ENCODE peak calls at places on chromosome 17, in ten cellular contexts. S is Peyer's patch; H is lung; C is AG10803; W is CD8-positive, alpha-beta memory T cell; J is tibial artery; X is IMR-90; A is small intestine; O is cardiac fibroblast; Y is coronary artery. Z is an unnamed sample.

GRCh38 chr17:1124896-1125774 is 54.6 kb downstream of the ABR start:
- DNase-seq in S (no peak), H (no peak), C (no peak), W (no peak), J (no peak), X (no peak), A (no peak), O (no peak), Y (no peak), Z (peak; percentile 29)

GRCh38 chr17:56499799-56500388 is 93.6 kb upstream of the NOG start:
- DNase-seq in S (no peak), H (no peak), C (peak; percentile 21), W (no peak), J (no peak), X (peak; percentile 37), A (peak; percentile 29), O (peak; percentile 38), Y (no peak), Z (peak; percentile 43)

GRCh38 chr17:17966399-17966798 is 5.8 kb downstream of the TOM1L2 start:
- DNase-seq in S (no peak), H (no peak), C (no peak), W (no peak), J (no peak), X (no peak), A (no peak), O (no peak), Y (no peak), Z (no peak)

GRCh38 chr17:79454826-79455225 is 156.0 kb downstream of the RBFOX3 start:
- DNase-seq in S (no peak), H (no peak), C (no peak), W (no peak), J (no peak), X (no peak), A (no peak), O (no peak), Y (no peak), Z (no peak)

GRCh38 chr17:55635253-55635766 is 87.4 kb downstream of the TMEM100 start:
- DNase-seq in S (no peak), H (no peak), C (no peak), W (no peak), J (no peak), X (peak; percentile 2), A (peak; percentile 5), O (peak; percentile 16), Y (no peak), Z (peak; percentile 58)

GRCh38 chr17:79109584-79109983 is 35.0 kb downstream of the ENGASE start:
- DNase-seq in S (no peak), H (no peak), C (no peak), W (no peak), J (no peak), X (no peak), A (no peak), O (no peak), Y (no peak), Z (no peak)

GRCh38 chr17:231191-231965 is 49.9 kb upstream of the DOC2B start:
- DNase-seq in S (no peak), H (no peak), C (no peak), W (no peak), J (peak; percentile 41), X (no peak), A (no peak), O (no peak), Y (no peak), Z (no peak)

GRCh38 chr17:75729351-75729750 is 8.1 kb downstream of the ITGB4 start:
- DNase-seq in S (no peak), H (no peak), C (no peak), W (no peak), J (no peak), X (no peak), A (no peak), O (no peak), Y (no peak), Z (no peak)

GRCh38 chr17:34556384-34556783 is 23.0 kb upstream of the TMEM132E start:
- DNase-seq in S (no peak), H (no peak), C (no peak), W (no peak), J (no peak), X (peak; percentile 16), A (no peak), O (peak; percentile 4), Y (no peak), Z (peak; percentile 13)

GRCh38 chr17:19346351-19347255 is 15.9 kb downstream of the B9D1 start:
- DNase-seq in S (no peak), H (no peak), C (peak; percentile 88), W (no peak), J (peak; percentile 96), X (peak; percentile 91), A (no peak), O (peak; percentile 94), Y (peak; percentile 91), Z (peak; percentile 94)

GRCh38 chr17:17742133-17742621 is 60.9 kb downstream of the RAI1 start:
- DNase-seq in S (no peak), H (no peak), C (peak; percentile 61), W (no peak), J (no peak), X (no peak), A (no peak), O (peak; percentile 48), Y (no peak), Z (no peak)

DNA sequence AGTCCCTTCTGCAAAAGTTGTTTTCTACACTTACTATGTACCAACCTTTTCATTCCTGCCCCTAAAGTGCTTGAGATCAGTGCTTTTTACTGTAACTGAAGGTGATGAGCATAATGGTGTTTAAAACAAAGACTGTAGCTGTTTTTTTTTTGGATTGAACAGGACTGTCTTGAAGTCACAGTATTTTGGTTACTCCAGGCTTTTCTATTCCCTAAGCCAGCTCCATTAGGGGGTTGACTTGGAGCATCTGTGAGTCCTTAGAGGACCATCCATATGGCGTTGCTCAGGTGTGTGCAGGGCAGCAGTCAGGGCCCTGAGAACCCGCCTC is 29.0 kb upstream of the LGALS9 start:
- DNase-seq in S (no peak), H (no peak), C (no peak), W (no peak), J (no peak), X (no peak), A (no peak), O (no peak), Y (no peak), Z (no peak)
- H3K4me3 ChIP-seq in S (no peak overlapping the region), H (no peak overlapping the region), C (no peak overlapping the region), W (no peak overlapping the region), J (no peak overlapping the region), X (no peak overlapping the region), A (no peak overlapping the region), O (no peak overlapping the region), Y (no peak overlapping the region), Z (no peak overlapping the region)

GRCh38 chr17:80585880-80586279 is 41.2 kb downstream of the RPTOR start:
- DNase-seq in S (no peak), H (no peak), C (no peak), W (no peak), J (no peak), X (no peak), A (no peak), O (no peak), Y (no peak), Z (no peak)

GRCh38 chr17:80591788-80592187 is 47.1 kb downstream of the RPTOR start:
- DNase-seq in S (no peak), H (no peak), C (no peak), W (no peak), J (no peak), X (no peak), A (no peak), O (no peak), Y (no peak), Z (no peak)

GRCh38 chr17:80588687-80589086 is 44.0 kb downstream of the RPTOR start:
- DNase-seq in S (no peak), H (no peak), C (peak; percentile 10), W (no peak), J (no peak), X (no peak), A (no peak), O (no peak), Y (no peak), Z (no peak)

GRCh38 chr17:80584171-80584905 is 39.7 kb downstream of the RPTOR start:
- DNase-seq in S (no peak), H (no peak), C (no peak), W (no peak), J (no peak), X (peak; percentile 26), A (no peak), O (no peak), Y (no peak), Z (peak; percentile 28)

GRCh38 chr17:80586464-80587228 is 42.0 kb downstream of the RPTOR start:
- DNase-seq in S (no peak), H (no peak), C (no peak), W (no peak), J (no peak), X (peak; percentile 90), A (no peak), O (no peak), Y (no peak), Z (no peak)
- H3K4me3 ChIP-seq in S (peak overlapping the region; percentile 22), H (no peak overlapping the region), C (no peak overlapping the region), W (no peak overlapping the region), J (no peak overlapping the region), X (peak overlapping the region; percentile 6), A (no peak overlapping the region), O (no peak overlapping the region), Y (no peak overlapping the region), Z (no peak overlapping the region)

GRCh38 chr17:30924341-30924740 is 2.6 kb downstream of the ADAP2 start:
- DNase-seq in S (no peak), H (no peak), C (no peak), W (no peak), J (peak; percentile 20), X (no peak), A (no peak), O (no peak), Y (no peak), Z (no peak)

GRCh38 chr17:30920282-30920681 is 1.5 kb upstream of the ADAP2 start:
- DNase-seq in S (no peak), H (no peak), C (no peak), W (no peak), J (peak; percentile 31), X (peak; percentile 69), A (no peak), O (peak; percentile 45), Y (no peak), Z (no peak)

GRCh38 chr17:30922235-30922993 is 669 bp downstream of the ADAP2 start:
- DNase-seq in S (no peak), H (peak; percentile 29), C (no peak), W (no peak), J (peak; percentile 66), X (no peak), A (no peak), O (no peak), Y (no peak), Z (no peak)

GRCh38 chr17:30920683-30921543 is 832 bp upstream of the ADAP2 start:
- DNase-seq in S (no peak), H (no peak), C (no peak), W (no peak), J (peak; percentile 1), X (peak; percentile 37), A (no peak), O (no peak), Y (no peak), Z (no peak)

GRCh38 chr17:30921544-30922196 is at the start of gene ADAP2:
- DNase-seq in S (peak; percentile 36), H (peak; percentile 62), C (no peak), W (no peak), J (peak; percentile 68), X (no peak), A (peak; percentile 59), O (no peak), Y (no peak), Z (no peak)
- H3K4me3 ChIP-seq in S (peak within 1 kb of the TSS; percentile 65), H (peak within 1 kb of the TSS; percentile 61), C (no peak within 1 kb of the TSS), W (no peak within 1 kb of the TSS), J (peak within 1 kb of the TSS; percentile 55), X (peak within 1 kb of the TSS; percentile 1), A (peak within 1 kb of the TSS; percentile 37), O (peak within 1 kb of the TSS; percentile 29), Y (peak within 1 kb of the TSS; percentile 83), Z (no peak within 1 kb of the TSS)

GRCh38 chr17:68294196-68294555 is 2.9 kb downstream of the ARSG start:
- DNase-seq in S (no peak), H (no peak), C (no peak), W (no peak), J (no peak), X (no peak), A (no peak), O (no peak), Y (no peak), Z (no peak)
- H3K4me3 ChIP-seq in S (no peak overlapping the region), H (no peak overlapping the region), C (no peak overlapping the region), W (no peak overlapping the region), J (no peak overlapping the region), X (no peak overlapping the region), A (no peak overlapping the region), O (no peak overlapping the region), Y (no peak overlapping the region), Z (no peak overlapping the region)